ENCODE peak calls at places on chromosomes 16 and 17, in nine cellular contexts. L, G, O, M, R, T, W, H and N are unnamed samples.

GRCh38 chr16:87384162-87384999 is 805 bp upstream of the FBXO31 start:
- DNase-seq in H (no peak), T (no peak), R (peak; percentile 82), M (no peak), O (peak; percentile 42), L (no peak), G (no peak), W (peak; percentile 67), N (no peak)

GRCh38 chr16:53945996-53946395 is 242.0 kb downstream of the FTO start:
- DNase-seq in W (no peak), M (peak; percentile 48), L (no peak), O (peak; percentile 6), H (no peak), T (peak; percentile 56), G (peak; percentile 73), R (peak; percentile 89), N (peak; percentile 55)

GRCh38 chr17:79365836-79366831 is 244.7 kb downstream of the RBFOX3 start:
- DNase-seq in G (no peak), M (no peak), W (no peak), T (no peak), L (no peak), H (no peak), R (no peak), O (no peak), N (no peak)

GRCh38 chr16:641326-642188 is at the start of gene MCRIP2:
- DNase-seq in L (peak; percentile 88), O (peak; percentile 84), T (peak; percentile 72), H (peak; percentile 74), R (peak; percentile 90), G (peak; percentile 70), W (peak; percentile 90), M (peak; percentile 90), N (no peak)

GRCh38 chr17:16463341-16464000 is 28.5 kb downstream of the LRRC75A start:
- DNase-seq in T (peak; percentile 81), L (no peak), G (no peak), M (no peak), W (peak; percentile 52), R (no peak), O (no peak), H (peak; percentile 79), N (no peak)

GRCh38 chr17:77836557-77837041 is 121.9 kb upstream of the TNRC6C start:
- DNase-seq in R (peak; percentile 34), T (peak; percentile 36), O (no peak), H (no peak), L (no peak), W (no peak), M (no peak), G (peak; percentile 83), N (no peak)

GRCh38 chr16:87324411-87325275 is 7.5 kb upstream of the C16orf95 start:
- DNase-seq in R (peak; percentile 62), W (no peak), O (peak; percentile 77), G (peak; percentile 16), T (peak; percentile 10), L (no peak), M (peak; percentile 46), H (no peak), N (no peak)

GRCh38 chr17:17609121-17609520 is 17.6 kb upstream of the PEMT start:
- DNase-seq in M (no peak), H (no peak), O (no peak), W (no peak), L (no peak), G (no peak), T (no peak), R (peak; percentile 39), N (no peak)

GRCh38 chr16:2236362-2237075 is at the start of gene DNASE1L2:
- DNase-seq in T (no peak), M (no peak), H (no peak), O (no peak), L (no peak), G (no peak), R (no peak), W (no peak), N (no peak)

GRCh38 chr17:38352245-38353083 is 820 bp downstream of the SOCS7 start:
- DNase-seq in R (peak; percentile 76), O (peak; percentile 29), M (peak; percentile 28), L (peak; percentile 29), H (peak; percentile 29), W (peak; percentile 39), T (peak; percentile 17), G (peak; percentile 17), N (no peak)

GRCh38 chr17:66398617-66399016 is 96.2 kb downstream of the PRKCA start:
- DNase-seq in L (no peak), W (no peak), M (no peak), R (no peak), G (no peak), T (no peak), H (no peak), O (no peak), N (no peak)

GRCh38 chr17:62821213-62822079 is 13.3 kb upstream of the MARCHF10 start:
- DNase-seq in H (no peak), T (no peak), O (no peak), R (no peak), W (no peak), M (no peak), G (no peak), L (no peak), N (no peak)

GRCh38 chr17:42404326-42405055 is 16.2 kb upstream of the STAT3 start:
- DNase-seq in W (no peak), M (no peak), G (no peak), H (no peak), R (peak; percentile 63), O (no peak), T (no peak), L (no peak), N (no peak)

GRCh38 chr17:42405076-42405475 is 16.8 kb upstream of the STAT3 start:
- DNase-seq in O (no peak), M (no peak), G (peak; percentile 50), T (no peak), W (peak; percentile 18), R (no peak), L (no peak), H (no peak), N (no peak)

GRCh38 chr17:42405963-42406495 is 17.0 kb downstream of the CAVIN1 start:
- DNase-seq in T (peak; percentile 84), O (peak; percentile 90), L (peak; percentile 69), G (peak; percentile 93), R (peak; percentile 88), H (peak; percentile 85), M (peak; percentile 77), W (peak; percentile 90), N (no peak)

GRCh38 chr17:42402121-42402516 is 13.9 kb upstream of the STAT3 start:
- DNase-seq in L (no peak), M (no peak), H (no peak), T (no peak), O (no peak), R (no peak), W (no peak), G (no peak), N (no peak)

DNA sequence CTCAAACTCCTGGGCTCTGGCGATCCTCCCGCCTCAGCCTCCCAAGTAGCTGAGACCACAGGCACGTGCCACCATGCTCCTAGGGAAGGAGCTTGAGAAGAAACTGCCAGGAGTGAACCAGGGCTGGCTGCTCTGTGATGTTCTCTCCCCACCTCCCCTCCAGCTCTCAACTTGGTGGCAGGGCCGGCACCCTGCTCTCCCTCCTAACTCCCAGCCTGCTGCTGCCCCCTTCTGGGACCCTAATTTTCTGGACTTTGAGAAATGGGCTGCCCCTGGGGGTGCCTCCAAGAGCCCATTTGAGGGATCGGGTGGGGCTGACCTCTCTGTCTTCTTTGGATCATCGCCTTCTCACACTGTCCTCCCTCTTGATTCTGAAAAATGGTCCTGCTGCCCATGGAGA is 14.9 kb upstream of the STAT3 start:
- DNase-seq in G (no peak), R (peak; percentile 69), H (no peak), W (no peak), T (no peak), M (peak; percentile 72), O (no peak), L (no peak), N (no peak)
- TF ChIP-seq CTCF in G (peak; percentile 7), R (peak; percentile 47), H (peak; percentile 45), W (peak; percentile 43), T (no peak), M (peak; percentile 51), O (peak; percentile 45), L (no peak), N (no peak)

DNA sequence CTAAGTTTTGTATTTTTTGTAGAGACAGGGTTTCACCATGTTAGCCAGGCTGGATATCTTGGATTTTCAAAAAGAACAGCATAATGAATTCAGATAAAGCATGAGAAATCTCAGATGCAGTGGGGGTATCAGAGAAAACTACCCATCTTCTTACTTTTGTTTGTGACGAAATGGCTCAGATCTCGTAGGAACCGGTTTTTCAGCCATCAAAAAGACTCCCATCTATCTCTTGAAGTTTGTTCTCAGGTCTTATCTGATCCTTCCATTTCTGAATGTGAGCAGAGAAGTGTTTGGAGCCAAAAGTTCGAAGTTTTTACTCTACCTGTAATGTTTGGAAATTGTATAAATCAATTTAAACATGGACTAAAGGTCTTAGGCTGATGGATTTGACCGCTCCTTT is 57.2 kb downstream of the LDHD start:
- DNase-seq in R (no peak), T (no peak), M (no peak), W (no peak), O (no peak), H (no peak), G (no peak), L (no peak), N (no peak)
- H3K4me3 ChIP-seq in R (no peak overlapping the region), T (no peak overlapping the region), M (no peak overlapping the region), W (no peak overlapping the region), O (no peak overlapping the region), H (no peak overlapping the region), G (no peak overlapping the region), L (no peak overlapping the region), N (no peak overlapping the region)

GRCh38 chr16:68395167-68395786 is 53.0 kb downstream of the SMPD3 start:
- DNase-seq in T (no peak), O (no peak), R (no peak), M (no peak), G (no peak), W (no peak), L (no peak), H (no peak), N (no peak)

GRCh38 chr16:68397710-68398171 is 50.6 kb downstream of the SMPD3 start:
- DNase-seq in R (no peak), W (no peak), H (no peak), M (no peak), T (no peak), O (no peak), L (peak; percentile 63), G (no peak), N (no peak)

GRCh38 chr16:68393333-68393732 is 55.0 kb downstream of the SMPD3 start:
- DNase-seq in M (peak; percentile 47), L (no peak), W (no peak), H (no peak), O (no peak), R (no peak), T (no peak), G (no peak), N (no peak)

GRCh38 chr16:68396481-68396880 is 51.8 kb downstream of the SMPD3 start:
- DNase-seq in W (no peak), T (peak; percentile 58), O (peak; percentile 32), R (peak; percentile 54), H (no peak), L (no peak), M (peak; percentile 73), G (peak; percentile 47), N (no peak)

GRCh38 chr16:68395806-68396205 is 52.5 kb downstream of the SMPD3 start:
- DNase-seq in R (no peak), W (no peak), O (no peak), H (no peak), M (no peak), L (no peak), G (no peak), T (no peak), N (no peak)
- TF ChIP-seq CTCF in R (no peak), W (no peak), O (no peak), H (no peak), M (no peak), L (no peak), G (no peak), T (no peak), N (no peak)

GRCh38 chr16:88770459-88771293 is 14.3 kb downstream of the PIEZO1 start:
- DNase-seq in M (no peak), G (peak; percentile 54), T (no peak), W (peak; percentile 74), L (no peak), O (no peak), R (peak; percentile 99), H (no peak), N (no peak)
- H3K4me3 ChIP-seq in M (no peak overlapping the region), G (no peak overlapping the region), T (no peak overlapping the region), W (no peak overlapping the region), L (peak overlapping the region; percentile 5), O (no peak overlapping the region), R (peak overlapping the region; percentile 46), H (no peak overlapping the region), N (no peak overlapping the region)